ENCODE peak calls at places on chromosome 13, in four cellular contexts. One of them, this sample, is unnamed.

GRCh38 chr13:101152184-101152583 is 264.1 kb downstream of the NALCN start:
- DNase-seq in GM23248: no peak
- DNase-seq in GM23338: no peak
- DNase-seq in hepatocyte: no peak
- DNase-seq in this sample: no peak

GRCh38 chr13:62060570-62060969 is 644.9 kb upstream of the PCDH20 start:
- DNase-seq in hepatocyte: no peak
- DNase-seq in GM23338: no peak
- DNase-seq in GM23248: no peak
- DNase-seq in this sample: no peak

GRCh38 chr13:73224708-73225107 is 165.9 kb downstream of the KLF5 start:
- DNase-seq in GM23248: peak; percentile 78
- DNase-seq in hepatocyte: no peak
- DNase-seq in GM23338: no peak
- DNase-seq in this sample: no peak

GRCh38 chr13:26017932-26018690 is 33.7 kb downstream of the SHISA2 start:
- DNase-seq in GM23248: peak; percentile 26
- DNase-seq in hepatocyte: no peak
- DNase-seq in GM23338: no peak
- DNase-seq in this sample: no peak

GRCh38 chr13:25046985-25047660 is 48.8 kb upstream of the PABPC3 start:
- DNase-seq in hepatocyte: peak; percentile 43
- DNase-seq in GM23338: peak; percentile 82
- DNase-seq in GM23248: peak; percentile 67
- DNase-seq in this sample: no peak

GRCh38 chr13:60398949-60399589 is 2.0 kb downstream of the TDRD3 start:
- DNase-seq in hepatocyte: no peak
- DNase-seq in GM23248: peak; percentile 20
- DNase-seq in GM23338: no peak
- DNase-seq in this sample: no peak

GRCh38 chr13:113839536-113840204 is 24.2 kb downstream of the GAS6 start:
- DNase-seq in GM23338: no peak
- DNase-seq in GM23248: no peak
- DNase-seq in hepatocyte: no peak
- DNase-seq in this sample: no peak

GRCh38 chr13:59269476-59269875 is 894.3 kb downstream of the DIAPH3 start:
- DNase-seq in GM23338: peak; percentile 11
- DNase-seq in GM23248: peak; percentile 5
- DNase-seq in hepatocyte: no peak
- DNase-seq in this sample: no peak

GRCh38 chr13:85806553-85807175 is 7.4 kb upstream of the SLITRK6 start:
- DNase-seq in GM23338: peak; percentile 82
- DNase-seq in hepatocyte: peak; percentile 77
- DNase-seq in GM23248: peak; percentile 47
- DNase-seq in this sample: peak; percentile 65

GRCh38 chr13:59665184-59665583 is 498.5 kb downstream of the DIAPH3 start:
- DNase-seq in GM23248: no peak
- DNase-seq in hepatocyte: no peak
- DNase-seq in GM23338: no peak
- DNase-seq in this sample: no peak

GRCh38 chr13:55572408-55572807 is 1568.3 kb upstream of the PRR20A start:
- DNase-seq in GM23248: no peak
- DNase-seq in hepatocyte: no peak
- DNase-seq in GM23338: no peak
- DNase-seq in this sample: no peak

GRCh38 chr13:30927595-30927994 is 4.9 kb upstream of the TEX26 start:
- DNase-seq in GM23338: no peak
- DNase-seq in hepatocyte: no peak
- DNase-seq in GM23248: peak; percentile 42
- DNase-seq in this sample: no peak

GRCh38 chr13:95300625-95301134 is 571 bp downstream of the ABCC4 start:
- DNase-seq in GM23248: peak; percentile 65
- DNase-seq in GM23338: peak; percentile 70
- DNase-seq in hepatocyte: peak; percentile 80
- DNase-seq in this sample: peak; percentile 54

GRCh38 chr13:79533781-79534400 is 52.9 kb downstream of the NDFIP2 start:
- DNase-seq in GM23338: no peak
- DNase-seq in hepatocyte: no peak
- DNase-seq in GM23248: peak; percentile 31
- DNase-seq in this sample: no peak

GRCh38 chr13:60167121-60167520 is 3.4 kb upstream of the DIAPH3 start:
- DNase-seq in hepatocyte: no peak
- DNase-seq in GM23338: no peak
- DNase-seq in GM23248: no peak
- DNase-seq in this sample: no peak

GRCh38 chr13:21330126-21330861 is 128.8 kb downstream of the ZDHHC20 start:
- DNase-seq in GM23338: no peak
- DNase-seq in GM23248: no peak
- DNase-seq in hepatocyte: no peak
- DNase-seq in this sample: no peak

GRCh38 chr13:79490846-79491245 is 9.9 kb downstream of the NDFIP2 start:
- DNase-seq in hepatocyte: no peak
- DNase-seq in GM23248: no peak
- DNase-seq in GM23338: no peak
- DNase-seq in this sample: no peak

GRCh38 chr13:40648841-40649240 is 17.6 kb downstream of the FOXO1 start:
- DNase-seq in hepatocyte: no peak
- DNase-seq in GM23248: no peak
- DNase-seq in GM23338: peak; percentile 49
- DNase-seq in this sample: peak; percentile 32
- H3K4me1 ChIP-seq in hepatocyte: peaks cover 26% of the 10 kb centered on the region
- H3K4me1 ChIP-seq in GM23248: peaks cover 33% of the 10 kb centered on the region
- H3K4me1 ChIP-seq in GM23338: peaks cover 90% of the 10 kb centered on the region
- H3K4me1 ChIP-seq in this sample: peaks cover 100% of the 10 kb centered on the region

DNA sequence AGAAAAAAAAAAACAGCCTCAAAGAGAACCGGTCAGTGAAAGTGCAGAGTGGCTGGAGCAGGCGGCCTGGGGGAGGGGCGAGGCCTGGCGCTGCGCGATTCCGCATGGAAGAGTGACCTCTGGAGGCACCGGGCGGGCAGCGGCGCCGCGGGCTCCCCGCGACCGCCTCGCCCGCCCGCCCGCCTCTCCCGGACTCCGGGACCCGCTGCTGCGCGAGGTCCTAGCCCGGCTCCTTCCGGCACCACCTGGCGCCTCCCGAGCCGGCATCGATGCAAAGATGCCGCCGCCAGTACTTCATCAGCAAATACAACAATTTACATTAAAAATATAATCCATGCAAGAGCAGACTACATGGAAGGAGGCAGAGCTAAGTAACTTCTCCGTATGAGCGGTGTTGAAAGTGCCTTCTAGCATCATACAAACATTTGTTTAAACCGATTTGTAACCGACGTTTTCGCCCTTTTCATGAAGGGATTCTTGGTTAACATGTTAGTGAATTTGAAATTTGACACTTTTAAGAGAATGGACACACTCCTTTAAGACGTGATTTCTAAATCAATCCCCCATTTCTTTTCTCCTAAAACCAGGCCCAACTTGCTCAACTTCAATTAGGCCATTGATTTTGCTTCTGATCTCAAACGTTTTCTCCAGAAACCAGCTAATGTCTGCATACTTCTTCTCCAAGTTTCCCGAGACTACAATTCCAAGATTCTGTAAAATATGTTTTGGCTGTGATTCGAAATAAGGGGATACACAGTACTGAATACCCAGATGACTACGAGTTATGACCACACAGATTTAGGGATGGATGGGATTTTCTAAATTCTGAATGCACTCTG is 2.1 kb downstream of the EFNB2 start:
- DNase-seq in GM23338: peak; percentile 88
- DNase-seq in hepatocyte: peak; percentile 95
- DNase-seq in GM23248: peak; percentile 85
- DNase-seq in this sample: no peak
- H2AFZ ChIP-seq in GM23338: no peak overlapping the region
- H2AFZ ChIP-seq in hepatocyte: peak overlapping the region; percentile 14
- H2AFZ ChIP-seq in GM23248: peak overlapping the region; percentile 72
- H2AFZ ChIP-seq in this sample: no peak overlapping the region

GRCh38 chr13:110301606-110302131 is 5.3 kb downstream of the COL4A1 start:
- DNase-seq in hepatocyte: peak; percentile 58
- DNase-seq in GM23248: peak; percentile 91
- DNase-seq in GM23338: peak; percentile 24
- DNase-seq in this sample: no peak

GRCh38 chr13:110302154-110302553 is 4.8 kb downstream of the COL4A1 start:
- DNase-seq in hepatocyte: no peak
- DNase-seq in GM23248: no peak
- DNase-seq in GM23338: no peak
- DNase-seq in this sample: no peak

GRCh38 chr13:110302986-110303385 is 4.0 kb downstream of the COL4A1 start:
- DNase-seq in GM23338: no peak
- DNase-seq in GM23248: no peak
- DNase-seq in hepatocyte: no peak
- DNase-seq in this sample: no peak

GRCh38 chr13:110300090-110300815 is 6.7 kb downstream of the COL4A1 start:
- DNase-seq in hepatocyte: no peak
- DNase-seq in GM23248: no peak
- DNase-seq in GM23338: no peak
- DNase-seq in this sample: no peak

DNA sequence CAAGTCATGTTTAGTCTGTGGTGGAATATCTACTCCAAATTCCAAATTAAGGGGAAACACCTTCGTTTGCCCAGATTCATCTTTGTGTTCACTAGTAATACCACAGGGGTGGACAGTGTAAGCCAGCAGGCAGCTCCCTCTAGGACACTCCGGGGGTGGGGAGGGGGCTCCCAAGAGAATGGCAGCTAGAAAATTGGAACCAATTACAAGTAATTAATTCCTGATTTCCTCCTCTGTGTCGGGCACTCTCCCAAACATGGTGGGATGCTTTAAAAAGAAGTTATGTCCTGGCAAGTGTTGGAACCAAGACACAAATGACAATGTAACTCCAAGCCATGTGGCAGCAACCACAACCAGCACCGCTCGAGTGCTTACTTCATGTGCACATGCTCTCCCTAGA is 5.9 kb downstream of the COL4A1 start:
- DNase-seq in GM23248: no peak
- DNase-seq in GM23338: no peak
- DNase-seq in hepatocyte: no peak
- DNase-seq in this sample: no peak
- H3K4me1 ChIP-seq in GM23248: peaks cover 43% of the 10 kb centered on the region
- H3K4me1 ChIP-seq in GM23338: peaks cover 45% of the 10 kb centered on the region
- H3K4me1 ChIP-seq in hepatocyte: peaks cover 25% of the 10 kb centered on the region
- H3K4me1 ChIP-seq in this sample: no peaks in the 10 kb centered on the region

DNA sequence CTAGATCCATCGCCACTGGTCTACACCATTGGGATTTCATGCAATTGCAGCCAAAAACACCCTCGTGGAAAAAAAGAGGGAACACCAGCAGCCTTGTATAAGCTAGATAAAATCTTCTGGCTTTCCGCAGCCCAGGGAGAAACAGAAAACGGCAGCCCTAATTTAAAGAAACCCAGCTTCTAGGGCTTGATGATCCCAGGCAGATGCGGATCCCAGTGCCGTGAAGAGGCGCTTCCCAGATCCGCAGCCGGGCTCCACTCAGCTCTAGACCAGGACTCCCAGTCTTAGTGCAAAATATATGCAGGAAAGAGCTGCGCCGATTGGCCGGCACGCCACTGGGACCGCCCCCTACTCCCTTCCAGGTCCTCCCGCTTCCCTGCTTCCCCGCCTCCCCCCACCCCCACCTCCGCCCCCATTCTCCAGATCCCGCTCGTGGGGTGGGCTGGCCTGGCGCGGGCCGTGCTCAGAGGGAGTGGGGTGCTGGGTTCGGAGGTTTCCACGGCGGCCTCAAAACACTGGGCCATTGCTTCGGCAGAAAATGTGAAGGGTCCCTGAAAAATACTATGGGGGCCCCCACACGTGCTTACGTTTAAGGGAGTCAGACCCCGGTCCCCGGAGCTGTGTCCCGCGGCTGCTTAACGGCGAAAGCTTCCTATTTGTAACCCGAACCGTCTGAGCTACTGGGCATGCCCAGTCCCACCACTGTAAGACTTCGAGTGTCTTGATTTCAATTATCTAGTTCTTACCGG is 63.1 kb downstream of the SERP2 start:
- DNase-seq in GM23338: peak; percentile 98
- DNase-seq in hepatocyte: peak; percentile 97
- DNase-seq in GM23248: peak; percentile 92
- DNase-seq in this sample: peak; percentile 66
- H2AFZ ChIP-seq in GM23338: no peak overlapping the region
- H2AFZ ChIP-seq in hepatocyte: no peak overlapping the region
- H2AFZ ChIP-seq in GM23248: peak overlapping the region; percentile 77
- H2AFZ ChIP-seq in this sample: peak overlapping the region; percentile 69

GRCh38 chr13:109740721-109741120 is 45.7 kb downstream of the IRS2 start:
- DNase-seq in GM23338: no peak
- DNase-seq in hepatocyte: no peak
- DNase-seq in GM23248: no peak
- DNase-seq in this sample: no peak
- H3K4me1 ChIP-seq in GM23338: peaks cover 5% of the 10 kb centered on the region
- H3K4me1 ChIP-seq in hepatocyte: peaks cover 10% of the 10 kb centered on the region
- H3K4me1 ChIP-seq in GM23248: peaks cover 6% of the 10 kb centered on the region
- H3K4me1 ChIP-seq in this sample: no peaks in the 10 kb centered on the region

GRCh38 chr13:51292000-51292550 is 47.4 kb upstream of the SERPINE3 start:
- DNase-seq in hepatocyte: no peak
- DNase-seq in GM23338: no peak
- DNase-seq in GM23248: peak; percentile 15
- DNase-seq in this sample: no peak

GRCh38 chr13:51284339-51284738 is 55.2 kb upstream of the SERPINE3 start:
- DNase-seq in GM23338: no peak
- DNase-seq in GM23248: no peak
- DNase-seq in hepatocyte: no peak
- DNase-seq in this sample: peak; percentile 5

GRCh38 chr13:51286135-51287002 is 53.1 kb upstream of the SERPINE3 start:
- DNase-seq in GM23338: peak; percentile 91
- DNase-seq in GM23248: peak; percentile 81
- DNase-seq in hepatocyte: peak; percentile 85
- DNase-seq in this sample: peak; percentile 78

GRCh38 chr13:51291341-51291740 is 48.1 kb upstream of the SERPINE3 start:
- DNase-seq in GM23338: no peak
- DNase-seq in hepatocyte: peak; percentile 26
- DNase-seq in GM23248: peak; percentile 39
- DNase-seq in this sample: no peak

DNA sequence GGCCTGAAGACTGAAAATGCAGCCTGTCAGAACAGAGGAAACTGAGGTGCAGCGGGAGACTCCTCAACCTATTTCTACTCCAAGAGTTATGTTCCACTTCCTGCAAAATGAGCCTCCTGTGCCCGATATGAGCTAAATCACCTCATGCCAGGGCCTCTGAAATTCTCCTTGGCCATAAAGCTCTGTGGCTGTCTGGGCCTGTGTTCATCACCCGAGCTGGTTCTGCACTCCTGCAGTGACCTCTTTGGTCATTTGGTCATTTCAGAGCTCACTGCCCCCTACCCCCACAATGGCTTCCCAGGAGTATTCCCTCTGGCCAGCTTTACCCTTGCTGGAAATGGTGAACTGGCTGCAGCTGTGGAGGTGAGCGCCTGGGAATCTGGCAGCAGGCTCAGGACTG is 51.7 kb upstream of the SERPINE3 start:
- DNase-seq in GM23338: no peak
- DNase-seq in GM23248: no peak
- DNase-seq in hepatocyte: no peak
- DNase-seq in this sample: no peak
- H2AFZ ChIP-seq in GM23338: no peak overlapping the region
- H2AFZ ChIP-seq in GM23248: no peak overlapping the region
- H2AFZ ChIP-seq in hepatocyte: no peak overlapping the region
- H2AFZ ChIP-seq in this sample: no peak overlapping the region

DNA sequence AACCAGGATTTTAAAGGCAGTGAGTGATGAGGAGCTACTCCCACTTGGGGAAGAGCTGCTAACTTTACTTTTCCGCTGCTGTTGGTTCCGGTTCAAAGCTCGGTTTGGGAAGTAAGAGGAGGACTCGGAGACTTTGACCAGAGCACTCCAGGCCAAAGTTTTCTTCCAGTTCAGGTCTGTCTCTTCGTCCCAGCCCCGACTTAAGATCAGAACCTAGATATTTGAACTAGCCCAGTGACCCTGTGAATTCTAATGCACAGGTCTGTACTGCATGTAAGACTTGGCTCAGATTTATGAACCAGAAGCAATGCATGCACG is 2.0 kb downstream of the COL4A2 start:
- DNase-seq in GM23338: no peak
- DNase-seq in hepatocyte: no peak
- DNase-seq in GM23248: no peak
- DNase-seq in this sample: no peak
- H3K4me1 ChIP-seq in GM23338: peaks cover 23% of the 10 kb centered on the region
- H3K4me1 ChIP-seq in hepatocyte: peaks cover 40% of the 10 kb centered on the region
- H3K4me1 ChIP-seq in GM23248: peaks cover 40% of the 10 kb centered on the region
- H3K4me1 ChIP-seq in this sample: no peaks in the 10 kb centered on the region

This sample was measured in OCI-LY7.